ENCODE peak calls at places on chromosomes 12 and 14, in seven cellular contexts. One of them, this sample, is unnamed. For H3K4me1 and H3K9me3, the result is how much of the 10 kb centered on the place peaks cover.

GRCh38 chr14:83172363-83172762 is 1638.7 kb upstream of the SEL1L start:
- DNase-seq in HCT116: no peak
- DNase-seq in CD8-positive, alpha-beta T cell: no peak
- DNase-seq in effector memory CD4-positive, alpha-beta T cell: no peak
- DNase-seq in A549: no peak
- DNase-seq in Caco-2: no peak
- DNase-seq in naive thymus-derived CD4-positive, alpha-beta T cell: no peak
- DNase-seq in this sample: peak

GRCh38 chr14:39140170-39140569 is 26.0 kb downstream of the GEMIN2 start:
- DNase-seq in CD8-positive, alpha-beta T cell: no peak
- DNase-seq in naive thymus-derived CD4-positive, alpha-beta T cell: no peak
- DNase-seq in Caco-2: no peak
- DNase-seq in A549: no peak
- DNase-seq in effector memory CD4-positive, alpha-beta T cell: no peak
- DNase-seq in HCT116: no peak
- DNase-seq in this sample: no peak

GRCh38 chr12:12608557-12608957 is 3.1 kb upstream of the CREBL2 start:
- DNase-seq in A549: peak
- DNase-seq in effector memory CD4-positive, alpha-beta T cell: no peak
- DNase-seq in Caco-2: peak
- DNase-seq in HCT116: no peak
- DNase-seq in naive thymus-derived CD4-positive, alpha-beta T cell: no peak
- DNase-seq in CD8-positive, alpha-beta T cell: no peak
- DNase-seq in this sample: no peak

GRCh38 chr14:63891148-63891964 is 38.6 kb downstream of the SYNE2 start:
- DNase-seq in CD8-positive, alpha-beta T cell: no peak
- DNase-seq in HCT116: no peak
- DNase-seq in naive thymus-derived CD4-positive, alpha-beta T cell: no peak
- DNase-seq in A549: no peak
- DNase-seq in Caco-2: no peak
- DNase-seq in effector memory CD4-positive, alpha-beta T cell: no peak
- DNase-seq in this sample: no peak

GRCh38 chr12:78703820-78704525 is 160.6 kb upstream of the SYT1 start:
- DNase-seq in HCT116: peak
- DNase-seq in A549: peak
- DNase-seq in naive thymus-derived CD4-positive, alpha-beta T cell: no peak
- DNase-seq in effector memory CD4-positive, alpha-beta T cell: no peak
- DNase-seq in Caco-2: no peak
- DNase-seq in CD8-positive, alpha-beta T cell: no peak
- DNase-seq in this sample: peak

GRCh38 chr12:121129705-121130147 is 3.0 kb upstream of the P2RX7 start:
- DNase-seq in Caco-2: no peak
- DNase-seq in CD8-positive, alpha-beta T cell: no peak
- DNase-seq in HCT116: no peak
- DNase-seq in effector memory CD4-positive, alpha-beta T cell: no peak
- DNase-seq in A549: no peak
- DNase-seq in naive thymus-derived CD4-positive, alpha-beta T cell: no peak
- DNase-seq in this sample: no peak

GRCh38 chr12:116672842-116673516 is 64.9 kb downstream of the SPRING1 start:
- DNase-seq in CD8-positive, alpha-beta T cell: no peak
- DNase-seq in naive thymus-derived CD4-positive, alpha-beta T cell: no peak
- DNase-seq in effector memory CD4-positive, alpha-beta T cell: no peak
- DNase-seq in Caco-2: no peak
- DNase-seq in HCT116: no peak
- DNase-seq in A549: no peak
- DNase-seq in this sample: no peak

GRCh38 chr12:66241061-66242043 is 52.3 kb downstream of the IRAK3 start:
- DNase-seq in naive thymus-derived CD4-positive, alpha-beta T cell: no peak
- DNase-seq in A549: peak
- DNase-seq in CD8-positive, alpha-beta T cell: no peak
- DNase-seq in Caco-2: no peak
- DNase-seq in effector memory CD4-positive, alpha-beta T cell: no peak
- DNase-seq in HCT116: no peak
- DNase-seq in this sample: peak

GRCh38 chr12:52964556-52965336 is 15.8 kb downstream of the KRT18 start:
- DNase-seq in HCT116: no peak
- DNase-seq in naive thymus-derived CD4-positive, alpha-beta T cell: no peak
- DNase-seq in A549: peak
- DNase-seq in CD8-positive, alpha-beta T cell: no peak
- DNase-seq in Caco-2: no peak
- DNase-seq in effector memory CD4-positive, alpha-beta T cell: no peak
- DNase-seq in this sample: no peak

GRCh38 chr12:13229504-13229903 is 33.0 kb downstream of the EMP1 start:
- DNase-seq in effector memory CD4-positive, alpha-beta T cell: no peak
- DNase-seq in Caco-2: no peak
- DNase-seq in A549: peak
- DNase-seq in CD8-positive, alpha-beta T cell: no peak
- DNase-seq in HCT116: no peak
- DNase-seq in naive thymus-derived CD4-positive, alpha-beta T cell: no peak
- DNase-seq in this sample: no peak

GRCh38 chr12:25326326-25326725 is 75.6 kb upstream of the KRAS start:
- DNase-seq in naive thymus-derived CD4-positive, alpha-beta T cell: no peak
- DNase-seq in CD8-positive, alpha-beta T cell: no peak
- DNase-seq in Caco-2: no peak
- DNase-seq in effector memory CD4-positive, alpha-beta T cell: no peak
- DNase-seq in A549: no peak
- DNase-seq in HCT116: no peak
- DNase-seq in this sample: no peak

GRCh38 chr14:68262567-68262966 is 443.0 kb downstream of the RAD51B start:
- DNase-seq in Caco-2: no peak
- DNase-seq in naive thymus-derived CD4-positive, alpha-beta T cell: no peak
- DNase-seq in effector memory CD4-positive, alpha-beta T cell: no peak
- DNase-seq in CD8-positive, alpha-beta T cell: no peak
- DNase-seq in A549: no peak
- DNase-seq in HCT116: no peak
- DNase-seq in this sample: no peak

GRCh38 chr12:24615967-24616411 is 332.9 kb downstream of the BCAT1 start:
- DNase-seq in Caco-2: peak
- DNase-seq in naive thymus-derived CD4-positive, alpha-beta T cell: no peak
- DNase-seq in A549: no peak
- DNase-seq in CD8-positive, alpha-beta T cell: no peak
- DNase-seq in effector memory CD4-positive, alpha-beta T cell: no peak
- DNase-seq in HCT116: no peak
- DNase-seq in this sample: peak

GRCh38 chr12:95497031-95497430 is 23.1 kb downstream of the METAP2 start:
- DNase-seq in CD8-positive, alpha-beta T cell: no peak
- DNase-seq in effector memory CD4-positive, alpha-beta T cell: no peak
- DNase-seq in HCT116: no peak
- DNase-seq in Caco-2: no peak
- DNase-seq in naive thymus-derived CD4-positive, alpha-beta T cell: no peak
- DNase-seq in A549: no peak
- DNase-seq in this sample: no peak

GRCh38 chr14:76754586-76754985 is 6.7 kb upstream of the VASH1 start:
- DNase-seq in CD8-positive, alpha-beta T cell: no peak
- DNase-seq in HCT116: no peak
- DNase-seq in naive thymus-derived CD4-positive, alpha-beta T cell: no peak
- DNase-seq in A549: no peak
- DNase-seq in effector memory CD4-positive, alpha-beta T cell: no peak
- DNase-seq in Caco-2: no peak
- DNase-seq in this sample: no peak

GRCh38 chr14:103998027-103998426 is 55.7 kb upstream of the RD3L start:
- DNase-seq in A549: no peak
- DNase-seq in effector memory CD4-positive, alpha-beta T cell: no peak
- DNase-seq in CD8-positive, alpha-beta T cell: no peak
- DNase-seq in Caco-2: no peak
- DNase-seq in HCT116: no peak
- DNase-seq in naive thymus-derived CD4-positive, alpha-beta T cell: no peak
- DNase-seq in this sample: no peak

GRCh38 chr12:119096429-119097202 is 82.1 kb upstream of the HSPB8 start:
- DNase-seq in Caco-2: no peak
- DNase-seq in CD8-positive, alpha-beta T cell: no peak
- DNase-seq in naive thymus-derived CD4-positive, alpha-beta T cell: no peak
- DNase-seq in HCT116: no peak
- DNase-seq in A549: no peak
- DNase-seq in effector memory CD4-positive, alpha-beta T cell: no peak
- DNase-seq in this sample: no peak

GRCh38 chr12:62632521-62632920 is 165.9 kb downstream of the MON2 start:
- DNase-seq in CD8-positive, alpha-beta T cell: no peak
- DNase-seq in naive thymus-derived CD4-positive, alpha-beta T cell: no peak
- DNase-seq in A549: no peak
- DNase-seq in effector memory CD4-positive, alpha-beta T cell: no peak
- DNase-seq in HCT116: no peak
- DNase-seq in Caco-2: no peak
- DNase-seq in this sample: peak

GRCh38 chr12:6288235-6288634 is 22.2 kb upstream of the PLEKHG6 start:
- DNase-seq in effector memory CD4-positive, alpha-beta T cell: no peak
- DNase-seq in HCT116: no peak
- DNase-seq in naive thymus-derived CD4-positive, alpha-beta T cell: no peak
- DNase-seq in A549: no peak
- DNase-seq in CD8-positive, alpha-beta T cell: no peak
- DNase-seq in Caco-2: no peak
- DNase-seq in this sample: peak

GRCh38 chr12:76866726-76867125 is 12.1 kb downstream of the CSRP2 start:
- DNase-seq in A549: no peak
- DNase-seq in naive thymus-derived CD4-positive, alpha-beta T cell: no peak
- DNase-seq in HCT116: no peak
- DNase-seq in CD8-positive, alpha-beta T cell: no peak
- DNase-seq in effector memory CD4-positive, alpha-beta T cell: no peak
- DNase-seq in Caco-2: no peak
- DNase-seq in this sample: peak

GRCh38 chr12:68094195-68094594 is 65.3 kb downstream of the IFNG start:
- DNase-seq in Caco-2: no peak
- DNase-seq in HCT116: no peak
- DNase-seq in CD8-positive, alpha-beta T cell: no peak
- DNase-seq in effector memory CD4-positive, alpha-beta T cell: no peak
- DNase-seq in A549: no peak
- DNase-seq in naive thymus-derived CD4-positive, alpha-beta T cell: no peak
- DNase-seq in this sample: no peak

GRCh38 chr14:39432619-39433451 is 602 bp upstream of the FBXO33 start:
- DNase-seq in A549: peak
- DNase-seq in HCT116: peak
- DNase-seq in Caco-2: peak
- DNase-seq in effector memory CD4-positive, alpha-beta T cell: peak
- DNase-seq in CD8-positive, alpha-beta T cell: peak
- DNase-seq in naive thymus-derived CD4-positive, alpha-beta T cell: peak
- DNase-seq in this sample: peak

GRCh38 chr12:104490221-104490620 is 33.5 kb downstream of the CHST11 start:
- DNase-seq in A549: no peak
- DNase-seq in HCT116: no peak
- DNase-seq in effector memory CD4-positive, alpha-beta T cell: no peak
- DNase-seq in CD8-positive, alpha-beta T cell: no peak
- DNase-seq in Caco-2: no peak
- DNase-seq in naive thymus-derived CD4-positive, alpha-beta T cell: no peak
- DNase-seq in this sample: no peak

GRCh38 chr12:104488383-104488782 is 31.6 kb downstream of the CHST11 start:
- DNase-seq in HCT116: no peak
- DNase-seq in CD8-positive, alpha-beta T cell: no peak
- DNase-seq in naive thymus-derived CD4-positive, alpha-beta T cell: no peak
- DNase-seq in effector memory CD4-positive, alpha-beta T cell: no peak
- DNase-seq in A549: no peak
- DNase-seq in Caco-2: no peak
- DNase-seq in this sample: no peak

GRCh38 chr12:104486416-104486815 is 29.7 kb downstream of the CHST11 start:
- DNase-seq in CD8-positive, alpha-beta T cell: no peak
- DNase-seq in HCT116: no peak
- DNase-seq in Caco-2: no peak
- DNase-seq in A549: no peak
- DNase-seq in naive thymus-derived CD4-positive, alpha-beta T cell: no peak
- DNase-seq in effector memory CD4-positive, alpha-beta T cell: no peak
- DNase-seq in this sample: no peak

GRCh38 chr12:104485651-104486341 is 29.0 kb downstream of the CHST11 start:
- DNase-seq in Caco-2: no peak
- DNase-seq in A549: no peak
- DNase-seq in HCT116: no peak
- DNase-seq in effector memory CD4-positive, alpha-beta T cell: peak
- DNase-seq in naive thymus-derived CD4-positive, alpha-beta T cell: no peak
- DNase-seq in CD8-positive, alpha-beta T cell: peak
- DNase-seq in this sample: no peak

DNA sequence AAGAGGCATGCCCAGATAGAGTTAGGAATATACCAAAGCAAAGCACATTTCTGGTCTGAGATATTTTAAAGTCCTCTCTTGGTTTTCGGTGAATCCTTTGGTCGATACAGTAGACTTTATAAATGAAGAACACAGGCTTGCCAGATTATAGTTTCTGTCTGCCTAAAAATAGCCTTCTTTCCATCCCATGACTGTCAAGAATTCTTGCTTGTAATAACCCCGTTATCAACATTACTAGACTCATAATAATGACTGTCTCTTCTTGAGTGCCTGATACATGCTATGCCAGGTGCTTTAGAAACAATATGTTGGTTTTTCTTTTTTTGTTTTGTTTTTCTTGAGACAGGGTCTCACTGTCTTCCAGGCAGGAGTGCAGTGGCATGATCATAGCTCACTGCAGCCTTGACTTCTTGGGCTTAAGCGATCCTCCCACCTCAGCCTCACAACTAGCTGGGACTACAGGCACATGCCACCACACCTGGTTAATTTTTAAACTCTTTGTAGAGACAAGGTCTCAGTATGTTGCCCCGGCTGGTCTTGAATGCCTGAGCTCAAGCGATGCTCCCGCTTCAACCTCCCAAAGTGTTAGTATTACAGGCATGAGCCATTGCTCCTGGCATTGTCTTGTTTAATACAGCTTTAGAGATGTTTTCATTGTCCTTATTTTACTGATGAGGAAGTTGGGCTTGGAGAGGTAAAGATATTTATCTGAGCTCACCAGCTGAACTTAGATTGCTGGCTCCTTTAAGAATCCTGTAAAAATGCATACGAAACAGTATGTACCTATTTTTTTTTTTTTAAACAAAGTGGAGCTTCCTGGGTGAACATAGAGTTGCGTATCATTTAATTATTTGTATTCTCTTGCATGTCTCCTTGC is 30.4 kb downstream of the CHST11 start:
- DNase-seq in CD8-positive, alpha-beta T cell: no peak
- DNase-seq in effector memory CD4-positive, alpha-beta T cell: no peak
- DNase-seq in Caco-2: peak
- DNase-seq in naive thymus-derived CD4-positive, alpha-beta T cell: no peak
- DNase-seq in HCT116: no peak
- DNase-seq in A549: no peak
- DNase-seq in this sample: no peak
- H3K4me1 ChIP-seq in CD8-positive, alpha-beta T cell: half or more
- H3K4me1 ChIP-seq in effector memory CD4-positive, alpha-beta T cell: half or more
- H3K4me1 ChIP-seq in Caco-2: under half
- H3K4me1 ChIP-seq in naive thymus-derived CD4-positive, alpha-beta T cell: half or more
- H3K4me1 ChIP-seq in HCT116: under half
- H3K4me1 ChIP-seq in A549: under half
- H3K4me1 ChIP-seq in this sample: under half

GRCh38 chr12:128463881-128464280 is 196.9 kb downstream of the TMEM132C start:
- DNase-seq in CD8-positive, alpha-beta T cell: no peak
- DNase-seq in HCT116: no peak
- DNase-seq in naive thymus-derived CD4-positive, alpha-beta T cell: no peak
- DNase-seq in A549: no peak
- DNase-seq in Caco-2: no peak
- DNase-seq in effector memory CD4-positive, alpha-beta T cell: no peak
- DNase-seq in this sample: no peak
- H3K9me3 ChIP-seq in CD8-positive, alpha-beta T cell: under half
- H3K9me3 ChIP-seq in HCT116: under half
- H3K9me3 ChIP-seq in naive thymus-derived CD4-positive, alpha-beta T cell: under half
- H3K9me3 ChIP-seq in A549: under half
- H3K9me3 ChIP-seq in Caco-2: under half
- H3K9me3 ChIP-seq in effector memory CD4-positive, alpha-beta T cell: under half
- H3K9me3 ChIP-seq in this sample: under half

GRCh38 chr12:49367381-49368239 is at the start of gene SPATS2:
- DNase-seq in effector memory CD4-positive, alpha-beta T cell: no peak
- DNase-seq in A549: peak
- DNase-seq in naive thymus-derived CD4-positive, alpha-beta T cell: no peak
- DNase-seq in HCT116: no peak
- DNase-seq in CD8-positive, alpha-beta T cell: no peak
- DNase-seq in Caco-2: no peak
- DNase-seq in this sample: peak
- H3K4me1 ChIP-seq in effector memory CD4-positive, alpha-beta T cell: under half
- H3K4me1 ChIP-seq in A549: under half
- H3K4me1 ChIP-seq in naive thymus-derived CD4-positive, alpha-beta T cell: under half
- H3K4me1 ChIP-seq in HCT116: under half
- H3K4me1 ChIP-seq in CD8-positive, alpha-beta T cell: under half
- H3K4me1 ChIP-seq in Caco-2: under half
- H3K4me1 ChIP-seq in this sample: under half

GRCh38 chr14:106269451-106270204 is 743.2 kb downstream of the TMEM121 start:
- DNase-seq in effector memory CD4-positive, alpha-beta T cell: no peak
- DNase-seq in CD8-positive, alpha-beta T cell: no peak
- DNase-seq in A549: no peak
- DNase-seq in Caco-2: no peak
- DNase-seq in naive thymus-derived CD4-positive, alpha-beta T cell: no peak
- DNase-seq in HCT116: no peak
- DNase-seq in this sample: no peak
- H3K9me3 ChIP-seq in effector memory CD4-positive, alpha-beta T cell: under half
- H3K9me3 ChIP-seq in CD8-positive, alpha-beta T cell: under half
- H3K9me3 ChIP-seq in A549: under half
- H3K9me3 ChIP-seq in Caco-2: under half
- H3K9me3 ChIP-seq in naive thymus-derived CD4-positive, alpha-beta T cell: under half
- H3K9me3 ChIP-seq in HCT116: under half
- H3K9me3 ChIP-seq in this sample: under half

This sample was measured in adipocyte.